ENCODE peak calls at places on chromosomes 7 and 10, in seven cellular contexts. One of them, this sample, is unnamed.

GRCh38 chr10:24873281-24873683 is 79.1 kb downstream of the PRTFDC1 start:
- DNase-seq in kidney tubule cell: peak
- DNase-seq in HEK293T: no peak
- DNase-seq in stimulated activated CD8-positive, alpha-beta memory T cell treated with anti-CD3 and anti-CD28 coated beads, Interleukin-7, amount 100 ng/mL, for 1 hour: no peak
- DNase-seq in anterior cingulate cortex: no peak
- DNase-seq in NCI-H1694: peak
- DNase-seq in neuronal stem cell: no peak
- DNase-seq in this sample: no peak

GRCh38 chr10:32943854-32944661 is 14.0 kb downstream of the ITGB1 start:
- DNase-seq in kidney tubule cell: peak
- DNase-seq in neuronal stem cell: no peak
- DNase-seq in NCI-H1694: no peak
- DNase-seq in stimulated activated CD8-positive, alpha-beta memory T cell treated with anti-CD3 and anti-CD28 coated beads, Interleukin-7, amount 100 ng/mL, for 1 hour: no peak
- DNase-seq in HEK293T: no peak
- DNase-seq in anterior cingulate cortex: no peak
- DNase-seq in this sample: no peak

GRCh38 chr7:117859246-117859812 is 13.9 kb downstream of the CTTNBP2 start:
- DNase-seq in NCI-H1694: no peak
- DNase-seq in kidney tubule cell: no peak
- DNase-seq in neuronal stem cell: no peak
- DNase-seq in stimulated activated CD8-positive, alpha-beta memory T cell treated with anti-CD3 and anti-CD28 coated beads, Interleukin-7, amount 100 ng/mL, for 1 hour: no peak
- DNase-seq in anterior cingulate cortex: no peak
- DNase-seq in HEK293T: no peak
- DNase-seq in this sample: no peak

GRCh38 chr7:131224996-131225395 is 102.7 kb upstream of the MKLN1 start:
- DNase-seq in anterior cingulate cortex: no peak
- DNase-seq in NCI-H1694: no peak
- DNase-seq in neuronal stem cell: no peak
- DNase-seq in kidney tubule cell: peak
- DNase-seq in HEK293T: no peak
- DNase-seq in stimulated activated CD8-positive, alpha-beta memory T cell treated with anti-CD3 and anti-CD28 coated beads, Interleukin-7, amount 100 ng/mL, for 1 hour: no peak
- DNase-seq in this sample: no peak

GRCh38 chr10:32105782-32106382 is 49.7 kb upstream of the KIF5B start:
- DNase-seq in HEK293T: no peak
- DNase-seq in NCI-H1694: no peak
- DNase-seq in anterior cingulate cortex: no peak
- DNase-seq in stimulated activated CD8-positive, alpha-beta memory T cell treated with anti-CD3 and anti-CD28 coated beads, Interleukin-7, amount 100 ng/mL, for 1 hour: no peak
- DNase-seq in neuronal stem cell: no peak
- DNase-seq in kidney tubule cell: no peak
- DNase-seq in this sample: no peak

GRCh38 chr7:88169717-88170320 is 50.0 kb downstream of the SRI start:
- DNase-seq in stimulated activated CD8-positive, alpha-beta memory T cell treated with anti-CD3 and anti-CD28 coated beads, Interleukin-7, amount 100 ng/mL, for 1 hour: no peak
- DNase-seq in NCI-H1694: peak
- DNase-seq in neuronal stem cell: no peak
- DNase-seq in kidney tubule cell: peak
- DNase-seq in HEK293T: peak
- DNase-seq in anterior cingulate cortex: no peak
- DNase-seq in this sample: no peak

GRCh38 chr10:133366751-133367150 is 6.4 kb downstream of the ECHS1 start:
- DNase-seq in kidney tubule cell: no peak
- DNase-seq in HEK293T: no peak
- DNase-seq in neuronal stem cell: no peak
- DNase-seq in anterior cingulate cortex: no peak
- DNase-seq in NCI-H1694: no peak
- DNase-seq in stimulated activated CD8-positive, alpha-beta memory T cell treated with anti-CD3 and anti-CD28 coated beads, Interleukin-7, amount 100 ng/mL, for 1 hour: no peak
- DNase-seq in this sample: no peak

GRCh38 chr10:86401588-86402282 is 35.1 kb upstream of the GRID1 start:
- DNase-seq in anterior cingulate cortex: no peak
- DNase-seq in neuronal stem cell: no peak
- DNase-seq in kidney tubule cell: peak
- DNase-seq in HEK293T: no peak
- DNase-seq in stimulated activated CD8-positive, alpha-beta memory T cell treated with anti-CD3 and anti-CD28 coated beads, Interleukin-7, amount 100 ng/mL, for 1 hour: no peak
- DNase-seq in NCI-H1694: no peak
- DNase-seq in this sample: no peak

GRCh38 chr7:149820622-149821190 is 17.5 kb upstream of the ZNF862 start:
- DNase-seq in kidney tubule cell: no peak
- DNase-seq in neuronal stem cell: no peak
- DNase-seq in HEK293T: no peak
- DNase-seq in stimulated activated CD8-positive, alpha-beta memory T cell treated with anti-CD3 and anti-CD28 coated beads, Interleukin-7, amount 100 ng/mL, for 1 hour: no peak
- DNase-seq in NCI-H1694: no peak
- DNase-seq in anterior cingulate cortex: no peak
- DNase-seq in this sample: no peak

GRCh38 chr7:114375914-114376313 is 38.7 kb upstream of the FOXP2 start:
- DNase-seq in HEK293T: no peak
- DNase-seq in NCI-H1694: no peak
- DNase-seq in anterior cingulate cortex: no peak
- DNase-seq in stimulated activated CD8-positive, alpha-beta memory T cell treated with anti-CD3 and anti-CD28 coated beads, Interleukin-7, amount 100 ng/mL, for 1 hour: no peak
- DNase-seq in kidney tubule cell: peak
- DNase-seq in neuronal stem cell: no peak
- DNase-seq in this sample: no peak

GRCh38 chr7:120260111-120260510 is 12.9 kb upstream of the KCND2 start:
- DNase-seq in NCI-H1694: no peak
- DNase-seq in HEK293T: no peak
- DNase-seq in anterior cingulate cortex: no peak
- DNase-seq in kidney tubule cell: no peak
- DNase-seq in stimulated activated CD8-positive, alpha-beta memory T cell treated with anti-CD3 and anti-CD28 coated beads, Interleukin-7, amount 100 ng/mL, for 1 hour: no peak
- DNase-seq in neuronal stem cell: no peak
- DNase-seq in this sample: no peak

GRCh38 chr10:109726473-109726872 is 196.8 kb downstream of the XPNPEP1 start:
- DNase-seq in neuronal stem cell: no peak
- DNase-seq in stimulated activated CD8-positive, alpha-beta memory T cell treated with anti-CD3 and anti-CD28 coated beads, Interleukin-7, amount 100 ng/mL, for 1 hour: no peak
- DNase-seq in HEK293T: no peak
- DNase-seq in NCI-H1694: peak
- DNase-seq in anterior cingulate cortex: no peak
- DNase-seq in kidney tubule cell: peak
- DNase-seq in this sample: no peak

GRCh38 chr7:73892003-73892975 is 31.3 kb downstream of the TMEM270 start:
- DNase-seq in stimulated activated CD8-positive, alpha-beta memory T cell treated with anti-CD3 and anti-CD28 coated beads, Interleukin-7, amount 100 ng/mL, for 1 hour: no peak
- DNase-seq in kidney tubule cell: peak
- DNase-seq in anterior cingulate cortex: no peak
- DNase-seq in neuronal stem cell: no peak
- DNase-seq in NCI-H1694: peak
- DNase-seq in HEK293T: no peak
- DNase-seq in this sample: no peak

GRCh38 chr7:128136215-128136597 is 104.9 kb upstream of the LEP start:
- DNase-seq in stimulated activated CD8-positive, alpha-beta memory T cell treated with anti-CD3 and anti-CD28 coated beads, Interleukin-7, amount 100 ng/mL, for 1 hour: no peak
- DNase-seq in kidney tubule cell: no peak
- DNase-seq in anterior cingulate cortex: no peak
- DNase-seq in HEK293T: no peak
- DNase-seq in neuronal stem cell: no peak
- DNase-seq in NCI-H1694: no peak
- DNase-seq in this sample: no peak

GRCh38 chr10:133274751-133275682 is 1.7 kb downstream of the ADAM8 start:
- DNase-seq in kidney tubule cell: no peak
- DNase-seq in stimulated activated CD8-positive, alpha-beta memory T cell treated with anti-CD3 and anti-CD28 coated beads, Interleukin-7, amount 100 ng/mL, for 1 hour: peak
- DNase-seq in NCI-H1694: no peak
- DNase-seq in neuronal stem cell: no peak
- DNase-seq in anterior cingulate cortex: no peak
- DNase-seq in HEK293T: no peak
- DNase-seq in this sample: no peak

GRCh38 chr7:74033372-74034311 is 5.7 kb downstream of the ELN start:
- DNase-seq in NCI-H1694: no peak
- DNase-seq in anterior cingulate cortex: peak
- DNase-seq in kidney tubule cell: no peak
- DNase-seq in stimulated activated CD8-positive, alpha-beta memory T cell treated with anti-CD3 and anti-CD28 coated beads, Interleukin-7, amount 100 ng/mL, for 1 hour: no peak
- DNase-seq in neuronal stem cell: no peak
- DNase-seq in HEK293T: no peak
- DNase-seq in this sample: peak

GRCh38 chr7:24419070-24419469 is 135.1 kb downstream of the NPY start:
- DNase-seq in NCI-H1694: no peak
- DNase-seq in kidney tubule cell: no peak
- DNase-seq in stimulated activated CD8-positive, alpha-beta memory T cell treated with anti-CD3 and anti-CD28 coated beads, Interleukin-7, amount 100 ng/mL, for 1 hour: no peak
- DNase-seq in anterior cingulate cortex: no peak
- DNase-seq in HEK293T: peak
- DNase-seq in neuronal stem cell: no peak
- DNase-seq in this sample: no peak

GRCh38 chr10:114634607-114634974 is 23.5 kb downstream of the ABLIM1 start:
- DNase-seq in NCI-H1694: no peak
- DNase-seq in anterior cingulate cortex: peak
- DNase-seq in HEK293T: peak
- DNase-seq in neuronal stem cell: no peak
- DNase-seq in kidney tubule cell: peak
- DNase-seq in stimulated activated CD8-positive, alpha-beta memory T cell treated with anti-CD3 and anti-CD28 coated beads, Interleukin-7, amount 100 ng/mL, for 1 hour: no peak
- DNase-seq in this sample: peak

GRCh38 chr7:317643-318405 is 27.9 kb downstream of the FOXL3 start:
- DNase-seq in stimulated activated CD8-positive, alpha-beta memory T cell treated with anti-CD3 and anti-CD28 coated beads, Interleukin-7, amount 100 ng/mL, for 1 hour: no peak
- DNase-seq in neuronal stem cell: no peak
- DNase-seq in kidney tubule cell: no peak
- DNase-seq in HEK293T: no peak
- DNase-seq in NCI-H1694: no peak
- DNase-seq in anterior cingulate cortex: no peak
- DNase-seq in this sample: no peak

GRCh38 chr10:75165684-75166622 is 44.6 kb upstream of the VDAC2 start:
- DNase-seq in stimulated activated CD8-positive, alpha-beta memory T cell treated with anti-CD3 and anti-CD28 coated beads, Interleukin-7, amount 100 ng/mL, for 1 hour: no peak
- DNase-seq in neuronal stem cell: no peak
- DNase-seq in anterior cingulate cortex: no peak
- DNase-seq in HEK293T: no peak
- DNase-seq in kidney tubule cell: peak
- DNase-seq in NCI-H1694: no peak
- DNase-seq in this sample: no peak

GRCh38 chr7:2939193-2939885 is 95.2 kb upstream of the GNA12 start:
- DNase-seq in HEK293T: no peak
- DNase-seq in NCI-H1694: no peak
- DNase-seq in anterior cingulate cortex: no peak
- DNase-seq in stimulated activated CD8-positive, alpha-beta memory T cell treated with anti-CD3 and anti-CD28 coated beads, Interleukin-7, amount 100 ng/mL, for 1 hour: no peak
- DNase-seq in neuronal stem cell: no peak
- DNase-seq in kidney tubule cell: peak
- DNase-seq in this sample: no peak

GRCh38 chr7:2528481-2529095 is 9.0 kb downstream of the LFNG start:
- DNase-seq in stimulated activated CD8-positive, alpha-beta memory T cell treated with anti-CD3 and anti-CD28 coated beads, Interleukin-7, amount 100 ng/mL, for 1 hour: no peak
- DNase-seq in HEK293T: no peak
- DNase-seq in kidney tubule cell: no peak
- DNase-seq in NCI-H1694: no peak
- DNase-seq in anterior cingulate cortex: no peak
- DNase-seq in neuronal stem cell: no peak
- DNase-seq in this sample: no peak

GRCh38 chr10:45235823-45236222 is 79.6 kb downstream of the OR13A1 start:
- DNase-seq in HEK293T: no peak
- DNase-seq in anterior cingulate cortex: no peak
- DNase-seq in NCI-H1694: no peak
- DNase-seq in neuronal stem cell: no peak
- DNase-seq in kidney tubule cell: peak
- DNase-seq in stimulated activated CD8-positive, alpha-beta memory T cell treated with anti-CD3 and anti-CD28 coated beads, Interleukin-7, amount 100 ng/mL, for 1 hour: no peak
- DNase-seq in this sample: no peak

GRCh38 chr7:98231489-98232275 is 20.4 kb downstream of the TECPR1 start:
- DNase-seq in kidney tubule cell: no peak
- DNase-seq in stimulated activated CD8-positive, alpha-beta memory T cell treated with anti-CD3 and anti-CD28 coated beads, Interleukin-7, amount 100 ng/mL, for 1 hour: no peak
- DNase-seq in anterior cingulate cortex: no peak
- DNase-seq in neuronal stem cell: no peak
- DNase-seq in HEK293T: no peak
- DNase-seq in NCI-H1694: no peak
- DNase-seq in this sample: no peak

GRCh38 chr7:87216701-87217508 is 2.6 kb downstream of the TMEM243 start:
- DNase-seq in neuronal stem cell: no peak
- DNase-seq in NCI-H1694: no peak
- DNase-seq in kidney tubule cell: peak
- DNase-seq in stimulated activated CD8-positive, alpha-beta memory T cell treated with anti-CD3 and anti-CD28 coated beads, Interleukin-7, amount 100 ng/mL, for 1 hour: no peak
- DNase-seq in anterior cingulate cortex: no peak
- DNase-seq in HEK293T: no peak
- DNase-seq in this sample: no peak

GRCh38 chr7:50469181-50469580 is 19.0 kb upstream of the FIGNL1 start:
- DNase-seq in HEK293T: no peak
- DNase-seq in anterior cingulate cortex: no peak
- DNase-seq in neuronal stem cell: no peak
- DNase-seq in kidney tubule cell: no peak
- DNase-seq in stimulated activated CD8-positive, alpha-beta memory T cell treated with anti-CD3 and anti-CD28 coated beads, Interleukin-7, amount 100 ng/mL, for 1 hour: no peak
- DNase-seq in NCI-H1694: no peak
- DNase-seq in this sample: no peak

GRCh38 chr10:12509016-12509793 is 159.9 kb downstream of the CAMK1D start:
- DNase-seq in NCI-H1694: no peak
- DNase-seq in HEK293T: no peak
- DNase-seq in anterior cingulate cortex: no peak
- DNase-seq in stimulated activated CD8-positive, alpha-beta memory T cell treated with anti-CD3 and anti-CD28 coated beads, Interleukin-7, amount 100 ng/mL, for 1 hour: no peak
- DNase-seq in kidney tubule cell: no peak
- DNase-seq in neuronal stem cell: no peak
- DNase-seq in this sample: no peak

GRCh38 chr10:124332426-124332825 is 86.3 kb downstream of the OAT start:
- DNase-seq in stimulated activated CD8-positive, alpha-beta memory T cell treated with anti-CD3 and anti-CD28 coated beads, Interleukin-7, amount 100 ng/mL, for 1 hour: no peak
- DNase-seq in neuronal stem cell: no peak
- DNase-seq in kidney tubule cell: peak
- DNase-seq in NCI-H1694: no peak
- DNase-seq in HEK293T: no peak
- DNase-seq in anterior cingulate cortex: no peak
- DNase-seq in this sample: no peak

This sample was measured in frontal cortex.